ENCODE peak calls at places on chromosomes 7 and 10, in ten cellular contexts. E, J, K, P, N, R, D, X, M and Q are unnamed samples.

GRCh38 chr10:5553400-5554170 is 28.8 kb downstream of the CALML3 start:
- DNase-seq in E (no peak), J (no peak), K (peak; percentile 50), P (no peak), N (no peak), R (no peak), D (no peak), X (no peak), M (peak; percentile 1), Q (no peak)

GRCh38 chr10:26336979-26337378 is 101.2 kb upstream of the APBB1IP start:
- DNase-seq in E (no peak), J (no peak), K (no peak), P (no peak), N (no peak), R (no peak), D (no peak), X (no peak), M (no peak), Q (no peak)

GRCh38 chr7:69739906-69740545 is 141.8 kb downstream of the AUTS2 start:
- DNase-seq in E (no peak), J (peak; percentile 92), K (no peak), P (peak; percentile 14), N (no peak), R (no peak), D (no peak), X (peak; percentile 30), M (peak; percentile 46), Q (no peak)

GRCh38 chr10:116712499-116712898 is 29.9 kb downstream of the HSPA12A start:
- DNase-seq in E (no peak), J (no peak), K (no peak), P (no peak), N (no peak), R (no peak), D (no peak), X (no peak), M (no peak), Q (no peak)

GRCh38 chr7:158992759-158993158 is 136.4 kb downstream of the DYNC2I1 start:
- DNase-seq in E (no peak), J (no peak), K (no peak), P (peak; percentile 42), N (no peak), R (no peak), D (no peak), X (no peak), M (no peak), Q (no peak)

GRCh38 chr10:70579234-70580002 is 23.1 kb downstream of the PRF1 start:
- DNase-seq in E (no peak), J (no peak), K (no peak), P (no peak), N (no peak), R (no peak), D (no peak), X (no peak), M (no peak), Q (no peak)

GRCh38 chr7:79608005-79608404 is 154.5 kb upstream of the MAGI2 start:
- DNase-seq in E (no peak), J (no peak), K (no peak), P (no peak), N (no peak), R (no peak), D (no peak), X (no peak), M (no peak), Q (no peak)

GRCh38 chr7:12385364-12385786 is 18.3 kb downstream of the VWDE start:
- DNase-seq in E (no peak), J (no peak), K (no peak), P (peak; percentile 30), N (no peak), R (no peak), D (no peak), X (no peak), M (no peak), Q (no peak)

GRCh38 chr7:7718461-7718860 is at the start of gene RPA3:
- DNase-seq in E (no peak), J (no peak), K (no peak), P (no peak), N (no peak), R (no peak), D (no peak), X (no peak), M (no peak), Q (no peak)

DNA sequence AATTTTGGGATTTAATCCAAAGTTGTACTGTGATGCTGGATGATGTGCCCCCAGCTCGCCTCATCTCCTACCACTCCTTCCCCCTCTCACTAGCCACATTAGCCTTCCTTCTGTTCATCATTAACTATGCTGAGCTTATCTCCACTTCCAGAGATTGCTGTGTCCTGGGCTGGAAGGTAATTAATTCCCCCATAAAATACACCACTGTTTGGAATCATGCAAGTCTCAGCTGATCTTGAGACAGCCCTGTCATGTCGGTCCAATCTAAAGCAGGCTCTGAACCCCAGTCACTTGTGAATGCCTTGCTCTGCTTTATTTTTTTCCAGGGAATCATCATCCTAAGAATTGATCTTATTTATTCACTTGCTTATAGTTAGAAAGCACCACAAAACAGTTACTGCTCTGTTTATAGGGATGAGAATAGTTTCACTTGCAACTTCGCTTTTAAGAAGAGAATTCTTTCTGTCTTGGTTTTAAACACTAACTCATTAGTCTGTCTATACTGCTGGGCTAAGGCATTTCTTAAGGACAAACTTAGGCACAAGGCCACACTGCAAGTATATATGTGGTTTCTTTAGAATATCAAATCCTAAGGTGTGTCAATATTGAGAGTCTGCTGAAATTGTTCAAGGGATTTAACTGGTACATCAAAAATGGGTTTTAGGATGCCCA is 341.1 kb upstream of the SEMA3A start:
- DNase-seq in E (no peak), J (peak; percentile 11), K (no peak), P (no peak), N (no peak), R (no peak), D (no peak), X (no peak), M (no peak), Q (peak; percentile 20)
- TF ChIP-seq CTCF in E (no peak), J (no peak), K (no peak), P (no peak), N (no peak), R (no peak), D (no peak), X (no peak), M (no peak), Q (no peak)

GRCh38 chr10:32189400-32190084 is 133.3 kb upstream of the KIF5B start:
- DNase-seq in E (no peak), J (no peak), K (no peak), P (no peak), N (no peak), R (no peak), D (no peak), X (no peak), M (no peak), Q (peak; percentile 39)
- TF ChIP-seq CTCF in E (no peak), J (peak; percentile 19), K (peak; percentile 49), P (no peak), N (peak; percentile 51), R (peak; percentile 23), D (no peak), X (no peak), M (peak; percentile 11), Q (peak; percentile 35)

GRCh38 chr10:112333452-112333851 is 40.5 kb upstream of the ACSL5 start:
- DNase-seq in E (no peak), J (no peak), K (no peak), P (no peak), N (no peak), R (no peak), D (no peak), X (no peak), M (no peak), Q (no peak)

GRCh38 chr10:112330154-112330553 is 43.8 kb upstream of the ACSL5 start:
- DNase-seq in E (no peak), J (no peak), K (no peak), P (no peak), N (no peak), R (no peak), D (no peak), X (no peak), M (no peak), Q (no peak)

GRCh38 chr10:112330607-112331160 is 43.2 kb upstream of the ACSL5 start:
- DNase-seq in E (no peak), J (no peak), K (no peak), P (no peak), N (no peak), R (no peak), D (no peak), X (no peak), M (no peak), Q (no peak)

GRCh38 chr10:112332509-112333228 is 41.2 kb upstream of the ACSL5 start:
- DNase-seq in E (no peak), J (no peak), K (no peak), P (no peak), N (no peak), R (no peak), D (no peak), X (no peak), M (no peak), Q (no peak)

DNA sequence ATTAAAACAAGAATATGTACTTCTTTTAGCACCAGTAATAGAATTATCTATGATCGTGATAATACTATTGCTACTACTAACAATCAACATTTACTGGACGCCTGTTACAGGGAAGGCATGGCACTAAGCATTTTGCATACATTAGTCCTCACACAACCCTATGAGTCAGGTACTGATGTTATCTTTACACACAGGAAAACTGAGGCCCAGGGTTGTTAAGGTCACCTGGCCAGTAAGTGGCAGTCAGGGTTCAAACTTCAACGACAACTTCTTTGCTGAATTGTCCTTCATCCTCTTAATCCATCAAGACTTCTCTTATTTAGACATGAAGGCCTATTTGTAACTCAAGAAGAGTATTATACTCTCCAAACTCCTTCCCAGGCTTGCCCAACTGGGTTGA is 41.9 kb upstream of the ACSL5 start:
- DNase-seq in E (no peak), J (no peak), K (no peak), P (no peak), N (no peak), R (no peak), D (no peak), X (no peak), M (no peak), Q (no peak)
- TF ChIP-seq CTCF in E (no peak), J (no peak), K (no peak), P (no peak), N (no peak), R (no peak), D (no peak), X (no peak), M (no peak), Q (no peak)

GRCh38 chr7:2381227-2381626 is 22.2 kb upstream of the CHST12 start:
- DNase-seq in E (no peak), J (no peak), K (no peak), P (no peak), N (no peak), R (no peak), D (no peak), X (no peak), M (no peak), Q (no peak)

GRCh38 chr7:2381881-2382509 is 21.4 kb upstream of the CHST12 start:
- DNase-seq in E (no peak), J (no peak), K (no peak), P (no peak), N (no peak), R (no peak), D (no peak), X (no peak), M (no peak), Q (no peak)

GRCh38 chr7:2383543-2384274 is 19.7 kb upstream of the CHST12 start:
- DNase-seq in E (no peak), J (peak; percentile 31), K (no peak), P (no peak), N (no peak), R (no peak), D (no peak), X (no peak), M (no peak), Q (no peak)

GRCh38 chr7:2386964-2387669 is 16.3 kb upstream of the CHST12 start:
- DNase-seq in E (no peak), J (peak; percentile 40), K (no peak), P (peak; percentile 27), N (no peak), R (no peak), D (no peak), X (no peak), M (no peak), Q (no peak)

GRCh38 chr7:2384354-2385243 is 18.8 kb upstream of the CHST12 start:
- DNase-seq in E (no peak), J (no peak), K (no peak), P (peak; percentile 35), N (no peak), R (no peak), D (no peak), X (no peak), M (no peak), Q (no peak)
- TF ChIP-seq CTCF in E (no peak), J (peak; percentile 28), K (peak; percentile 41), P (peak; percentile 37), N (no peak), R (peak; percentile 25), D (no peak), X (no peak), M (no peak), Q (no peak)